ENCODE peak calls at places on chromosomes 6 and 20, in four cellular contexts. One of them, this sample, is unnamed.
A peak's percentile ranks its signal among the peaks of the same experiment; 100 is the strongest.

GRCh38 chr6:159871911-159872310 is 18.9 kb upstream of the MAS1 start:
- DNase-seq in GM23338: no peak
- DNase-seq in sigmoid colon: no peak
- DNase-seq in upper lobe of left lung: no peak
- DNase-seq in this sample: no peak

GRCh38 chr6:136963259-136963658 is 41.2 kb downstream of the SLC35D3 start:
- DNase-seq in GM23338: no peak
- DNase-seq in sigmoid colon: no peak
- DNase-seq in upper lobe of left lung: no peak
- DNase-seq in this sample: no peak

GRCh38 chr6:94389218-94389617 is 969.9 kb upstream of the EPHA7 start:
- DNase-seq in GM23338: no peak
- DNase-seq in sigmoid colon: no peak
- DNase-seq in upper lobe of left lung: no peak
- DNase-seq in this sample: no peak

GRCh38 chr6:100349366-100349765 is 115.4 kb downstream of the SIM1 start:
- DNase-seq in GM23338: no peak
- DNase-seq in sigmoid colon: no peak
- DNase-seq in upper lobe of left lung: no peak
- DNase-seq in this sample: no peak

GRCh38 chr6:12602342-12602741 is 114.2 kb upstream of the PHACTR1 start:
- DNase-seq in GM23338: no peak
- DNase-seq in sigmoid colon: no peak
- DNase-seq in upper lobe of left lung: no peak
- DNase-seq in this sample: no peak

GRCh38 chr6:106089981-106090380 is 3.8 kb downstream of the PRDM1 start:
- DNase-seq in GM23338: no peak
- DNase-seq in sigmoid colon: no peak
- DNase-seq in upper lobe of left lung: no peak
- DNase-seq in this sample: no peak

GRCh38 chr20:60851826-60852704 is 400.0 kb upstream of the CDH4 start:
- DNase-seq in GM23338: peak; percentile 68
- DNase-seq in sigmoid colon: no peak
- DNase-seq in upper lobe of left lung: no peak
- DNase-seq in this sample: no peak

GRCh38 chr6:129667621-129668020 is 42.4 kb downstream of the ARHGAP18 start:
- DNase-seq in GM23338: no peak
- DNase-seq in sigmoid colon: no peak
- DNase-seq in upper lobe of left lung: no peak
- DNase-seq in this sample: no peak

GRCh38 chr6:55980627-55981211 is 105.3 kb upstream of the BMP5 start:
- DNase-seq in GM23338: peak; percentile 85
- DNase-seq in sigmoid colon: no peak
- DNase-seq in upper lobe of left lung: no peak
- DNase-seq in this sample: no peak

GRCh38 chr20:24762791-24763350 is 186.2 kb upstream of the CST7 start:
- DNase-seq in GM23338: no peak
- DNase-seq in sigmoid colon: no peak
- DNase-seq in upper lobe of left lung: no peak
- DNase-seq in this sample: peak; percentile 67

DNA sequence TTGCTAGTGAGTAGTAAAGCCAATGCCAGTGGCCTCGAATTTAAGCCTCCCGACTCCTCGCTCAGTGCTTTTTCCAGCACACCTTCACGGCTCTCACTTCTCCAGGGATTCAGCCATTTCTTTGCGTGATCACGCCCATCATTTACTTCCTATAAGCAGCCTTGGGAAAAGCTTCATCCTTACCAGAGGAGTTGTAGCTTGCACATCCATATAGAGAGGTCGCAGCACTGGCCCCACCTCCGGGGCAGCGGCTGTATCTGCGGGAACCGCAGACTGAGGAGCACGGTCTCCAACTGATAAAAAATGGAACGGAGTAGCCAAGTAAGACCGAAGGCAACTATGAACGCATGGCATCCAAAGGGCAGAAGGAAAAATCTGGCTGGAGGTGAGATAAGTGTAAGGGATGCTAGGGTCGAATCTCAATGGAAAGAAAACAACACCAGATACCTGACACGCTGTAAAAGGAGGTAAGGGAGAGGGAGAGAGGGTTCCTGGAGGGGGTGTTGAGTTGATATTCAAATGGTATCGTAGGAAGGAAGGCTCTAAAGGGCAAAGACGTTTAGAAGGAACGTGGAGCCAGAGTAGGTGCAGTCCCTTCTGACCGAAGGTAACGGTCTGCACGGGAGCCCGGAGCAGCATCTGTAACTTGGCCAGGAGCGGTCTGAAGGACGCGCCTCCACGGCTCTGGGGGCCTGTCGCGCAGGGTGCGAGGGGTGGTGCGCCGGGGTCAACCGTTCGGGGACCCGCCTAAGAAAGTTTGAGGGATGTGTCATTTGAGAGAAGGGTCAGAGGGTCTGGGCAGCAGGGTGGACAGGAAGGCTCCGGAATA is 640 bp downstream of the NFS1 start:
- DNase-seq in GM23338: peak; percentile 44
- DNase-seq in sigmoid colon: peak; percentile 53
- DNase-seq in upper lobe of left lung: peak; percentile 48
- DNase-seq in this sample: no peak
- H3K4me1 ChIP-seq in GM23338: peaks cover 12% of the 10 kb centered on the region
- H3K4me1 ChIP-seq in sigmoid colon: peaks cover 28% of the 10 kb centered on the region
- H3K4me1 ChIP-seq in upper lobe of left lung: peaks cover 39% of the 10 kb centered on the region
- H3K4me1 ChIP-seq in this sample: peaks cover 29% of the 10 kb centered on the region

GRCh38 chr6:3231213-3232016 is 4.0 kb upstream of the TUBB2B start:
- DNase-seq in GM23338: peak; percentile 93
- DNase-seq in sigmoid colon: peak; percentile 91
- DNase-seq in upper lobe of left lung: peak; percentile 82
- DNase-seq in this sample: no peak
- TF ChIP-seq POLR2AphosphoS5 in GM23338: peak; percentile 70
- TF ChIP-seq POLR2AphosphoS5 in sigmoid colon: peak; percentile 74
- TF ChIP-seq POLR2AphosphoS5 in upper lobe of left lung: peak; percentile 50
- TF ChIP-seq POLR2AphosphoS5 in this sample: peak; percentile 10

DNA sequence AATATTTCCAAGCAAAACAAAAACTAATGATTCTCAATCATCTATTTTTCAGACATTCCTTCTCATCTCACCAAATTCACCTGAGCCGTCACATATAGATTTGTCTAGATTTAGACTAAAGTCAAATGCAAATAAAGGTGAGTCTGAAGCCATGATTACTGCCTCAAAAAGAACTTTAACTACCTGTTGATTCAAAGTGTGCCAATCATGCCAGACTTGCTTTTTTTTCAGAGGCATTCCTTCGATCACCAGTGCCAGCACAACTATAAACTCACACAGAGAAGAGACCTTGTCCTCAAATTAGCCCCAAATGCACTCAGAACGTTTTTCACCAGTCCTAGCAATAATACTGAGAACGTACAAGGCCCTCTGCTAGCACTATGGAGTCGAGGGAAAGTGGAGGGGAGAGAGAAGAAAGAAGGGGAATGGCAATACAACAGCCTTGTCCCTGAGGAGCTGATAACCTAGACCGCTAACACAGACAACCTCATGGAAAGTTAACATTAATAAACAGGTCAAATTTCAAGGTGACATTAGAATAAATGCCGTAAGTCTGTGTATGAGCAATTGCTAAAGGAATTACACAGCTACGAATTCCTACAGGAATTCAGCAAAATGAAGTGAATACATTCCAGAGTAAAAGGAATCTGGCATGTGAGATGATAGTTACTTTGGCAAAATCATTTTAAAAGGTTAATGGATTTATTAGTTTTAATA is 60.9 kb downstream of the EPB41L2 start:
- DNase-seq in GM23338: no peak
- DNase-seq in sigmoid colon: no peak
- DNase-seq in upper lobe of left lung: no peak
- DNase-seq in this sample: no peak
- TF ChIP-seq CTCF in GM23338: no peak
- TF ChIP-seq CTCF in sigmoid colon: no peak
- TF ChIP-seq CTCF in upper lobe of left lung: no peak
- TF ChIP-seq CTCF in this sample: no peak

DNA sequence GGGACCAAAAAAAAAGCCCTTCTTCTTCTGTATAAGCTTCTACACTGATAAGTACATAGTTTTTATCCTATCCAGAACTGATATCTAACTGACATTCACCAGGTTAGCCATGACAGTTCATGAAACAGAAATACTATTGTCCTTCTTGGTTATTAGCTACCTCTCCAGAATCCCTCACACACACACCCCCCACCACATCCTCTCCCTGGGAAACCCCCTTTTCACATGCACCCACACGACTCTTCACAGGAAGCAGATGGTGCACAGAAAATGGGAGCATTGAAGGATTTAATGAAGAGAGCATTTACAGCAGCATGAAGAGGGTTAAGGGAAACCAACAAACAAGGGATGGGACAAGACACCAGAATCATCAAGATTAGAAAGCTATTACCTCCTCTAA is 88.9 kb downstream of the FHL5 start:
- DNase-seq in GM23338: no peak
- DNase-seq in sigmoid colon: no peak
- DNase-seq in upper lobe of left lung: no peak
- DNase-seq in this sample: no peak
- H3K4me1 ChIP-seq in GM23338: no peaks in the 10 kb centered on the region
- H3K4me1 ChIP-seq in sigmoid colon: no peaks in the 10 kb centered on the region
- H3K4me1 ChIP-seq in upper lobe of left lung: no peaks in the 10 kb centered on the region
- H3K4me1 ChIP-seq in this sample: no peaks in the 10 kb centered on the region

DNA sequence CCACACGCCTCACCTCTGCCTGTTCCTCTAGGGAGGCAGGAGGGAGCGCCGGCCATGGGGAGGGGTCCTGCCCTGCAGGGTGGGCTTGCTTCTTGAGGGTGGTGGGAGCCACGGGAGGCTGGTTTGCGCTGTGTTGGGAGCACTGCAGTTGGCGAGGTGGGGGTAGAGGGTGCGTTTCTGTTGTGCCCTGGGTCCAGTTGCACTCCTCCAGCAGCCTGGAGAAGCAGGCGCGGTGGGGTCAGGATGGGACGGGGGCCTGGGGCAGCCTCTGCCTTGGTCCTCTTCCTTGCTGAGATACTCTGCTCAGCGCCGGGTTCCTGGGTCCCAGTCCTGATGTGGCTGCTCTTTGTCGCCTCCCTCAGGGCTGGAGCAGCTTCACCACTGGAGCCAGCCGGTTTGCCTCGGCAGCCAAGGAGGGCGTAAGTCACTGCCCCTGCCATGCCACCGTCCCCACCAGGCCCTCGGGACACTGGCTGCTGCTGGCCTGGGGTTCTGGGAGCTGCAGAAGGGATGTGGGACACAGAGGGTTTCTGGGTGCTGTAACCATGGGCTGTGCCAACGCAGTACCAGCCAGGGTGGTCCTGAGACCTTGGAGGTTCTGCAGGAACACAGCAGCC is 8.4 kb downstream of the ARFGAP1 start:
- DNase-seq in GM23338: peak; percentile 77
- DNase-seq in sigmoid colon: no peak
- DNase-seq in upper lobe of left lung: peak; percentile 51
- DNase-seq in this sample: no peak
- TF ChIP-seq POLR2AphosphoS5 in GM23338: no peak
- TF ChIP-seq POLR2AphosphoS5 in sigmoid colon: no peak
- TF ChIP-seq POLR2AphosphoS5 in upper lobe of left lung: no peak
- TF ChIP-seq POLR2AphosphoS5 in this sample: no peak

DNA sequence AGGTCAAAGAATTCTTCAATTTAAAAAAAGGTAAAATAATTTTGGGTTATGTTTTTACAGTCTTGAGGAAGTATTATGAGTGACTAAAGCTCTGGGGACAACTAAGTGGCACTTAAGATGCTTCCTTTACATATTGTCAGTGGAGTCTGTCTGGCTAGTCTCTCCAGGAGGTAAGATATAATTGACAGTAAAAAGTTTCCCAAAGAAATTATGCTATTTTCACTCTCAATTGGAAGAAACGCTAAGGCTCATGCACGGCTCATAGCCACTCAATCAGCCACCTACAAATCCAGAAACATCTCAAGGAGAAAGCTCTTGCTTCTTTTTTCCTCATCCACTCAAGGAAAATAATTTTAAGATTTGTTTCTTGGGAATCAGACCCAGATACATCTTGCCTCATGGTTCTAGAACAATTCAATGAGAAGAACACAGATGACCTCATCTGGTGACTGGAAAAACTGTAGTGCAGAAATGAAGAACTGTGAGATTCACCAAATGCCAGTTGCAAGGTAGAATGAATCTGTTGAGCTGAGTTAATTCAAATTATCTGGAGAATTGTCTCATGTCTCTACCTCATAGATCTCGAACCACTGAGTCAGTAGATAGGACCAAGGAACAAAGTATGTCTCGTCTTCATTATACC is 252.9 kb downstream of the TPBG start:
- DNase-seq in GM23338: no peak
- DNase-seq in sigmoid colon: no peak
- DNase-seq in upper lobe of left lung: no peak
- DNase-seq in this sample: no peak
- TF ChIP-seq CTCF in GM23338: no peak
- TF ChIP-seq CTCF in sigmoid colon: no peak
- TF ChIP-seq CTCF in upper lobe of left lung: no peak
- TF ChIP-seq CTCF in this sample: no peak

DNA sequence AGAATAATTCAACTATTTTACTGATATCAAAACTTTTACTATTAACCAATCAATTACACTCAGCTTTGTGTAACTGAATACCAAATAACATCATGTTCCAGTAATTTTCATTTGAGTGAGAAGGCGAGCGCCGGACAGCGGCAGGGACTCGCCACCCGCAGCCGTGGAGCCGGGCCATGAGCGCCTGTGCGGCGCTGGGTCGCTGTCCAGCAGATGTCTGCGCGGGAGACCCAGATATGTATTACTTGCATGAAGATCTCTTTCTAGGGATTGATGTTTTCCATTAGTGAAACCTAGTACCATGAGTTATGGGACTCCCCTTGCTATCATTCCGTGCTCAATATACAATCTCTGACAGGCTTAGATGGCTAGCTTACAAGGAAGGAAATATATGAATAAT is 245.1 kb upstream of the PRSS16 start:
- DNase-seq in GM23338: no peak
- DNase-seq in sigmoid colon: no peak
- DNase-seq in upper lobe of left lung: peak; percentile 73
- DNase-seq in this sample: no peak
- H3K4me1 ChIP-seq in GM23338: no peaks in the 10 kb centered on the region
- H3K4me1 ChIP-seq in sigmoid colon: no peaks in the 10 kb centered on the region
- H3K4me1 ChIP-seq in upper lobe of left lung: no peaks in the 10 kb centered on the region
- H3K4me1 ChIP-seq in this sample: no peaks in the 10 kb centered on the region

GRCh38 chr6:20877008-20877937 is 343.0 kb downstream of the CDKAL1 start:
- DNase-seq in GM23338: no peak
- DNase-seq in sigmoid colon: peak; percentile 69
- DNase-seq in upper lobe of left lung: no peak
- DNase-seq in this sample: no peak
- TF ChIP-seq POLR2AphosphoS5 in GM23338: no peak
- TF ChIP-seq POLR2AphosphoS5 in sigmoid colon: no peak
- TF ChIP-seq POLR2AphosphoS5 in upper lobe of left lung: no peak
- TF ChIP-seq POLR2AphosphoS5 in this sample: no peak